ENCODE peak calls at places on chromosomes 13 and 19, in four cellular contexts. U, B, A and O are unnamed samples.

GRCh38 chr13:91553584-91553983 is 155.2 kb downstream of the GPC5 start:
- DNase-seq in B (no peak), U (no peak), A (no peak), O (no peak)

GRCh38 chr19:961866-962620 is 22.1 kb upstream of the WDR18 start:
- DNase-seq in U (no peak), A (no peak), B (no peak), O (no peak)

GRCh38 chr19:4690362-4690761 is 20.2 kb upstream of the MYDGF start:
- DNase-seq in B (no peak), A (no peak), U (no peak), O (no peak)

GRCh38 chr13:44116562-44117315 is 237.0 kb downstream of the LACC1 start:
- DNase-seq in B (no peak), A (no peak), U (no peak), O (peak)

GRCh38 chr13:26042781-26043180 is 9.0 kb downstream of the SHISA2 start:
- DNase-seq in A (no peak), B (no peak), U (no peak), O (no peak)

GRCh38 chr19:4449022-4449825 is 8.4 kb downstream of the UBXN6 start:
- DNase-seq in U (no peak), B (peak), A (no peak), O (no peak)

GRCh38 chr13:44052843-44053607 is 173.3 kb downstream of the LACC1 start:
- DNase-seq in B (no peak), U (no peak), A (no peak), O (no peak)

GRCh38 chr19:2495651-2496316 is 19.9 kb downstream of the GADD45B start:
- DNase-seq in A (no peak), U (no peak), B (no peak), O (no peak)